ENCODE peak calls at places on chromosomes 7 and 10, in ten cellular contexts. One of them, this sample, is unnamed.

GRCh38 chr10:122170802-122171201 is 100.3 kb upstream of the BTBD16 start:
- DNase-seq in sigmoid colon: no peak
- DNase-seq in WERI-Rb-1: no peak
- DNase-seq in body of pancreas: no peak
- DNase-seq in heart left ventricle: no peak
- DNase-seq in upper lobe of right lung: no peak
- DNase-seq in neuronal stem cell: no peak
- DNase-seq in IMR-90: no peak
- DNase-seq in adrenal gland: no peak
- DNase-seq in neural progenitor cell: peak; percentile 80
- DNase-seq in this sample: no peak

GRCh38 chr7:76340617-76341131 is 18.1 kb downstream of the YWHAG start:
- DNase-seq in sigmoid colon: peak; percentile 46
- DNase-seq in neural progenitor cell: no peak
- DNase-seq in adrenal gland: no peak
- DNase-seq in upper lobe of right lung: no peak
- DNase-seq in IMR-90: peak; percentile 92
- DNase-seq in WERI-Rb-1: no peak
- DNase-seq in body of pancreas: no peak
- DNase-seq in neuronal stem cell: no peak
- DNase-seq in heart left ventricle: no peak
- DNase-seq in this sample: no peak

GRCh38 chr7:155001756-155002410 is 1.0 kb downstream of the PAXIP1 start:
- DNase-seq in WERI-Rb-1: peak; percentile 17
- DNase-seq in IMR-90: no peak
- DNase-seq in sigmoid colon: no peak
- DNase-seq in neuronal stem cell: no peak
- DNase-seq in adrenal gland: no peak
- DNase-seq in heart left ventricle: no peak
- DNase-seq in upper lobe of right lung: no peak
- DNase-seq in neural progenitor cell: no peak
- DNase-seq in body of pancreas: no peak
- DNase-seq in this sample: peak; percentile 23

GRCh38 chr10:32095116-32095733 is 39.0 kb upstream of the KIF5B start:
- DNase-seq in body of pancreas: no peak
- DNase-seq in IMR-90: no peak
- DNase-seq in neuronal stem cell: no peak
- DNase-seq in adrenal gland: no peak
- DNase-seq in sigmoid colon: no peak
- DNase-seq in upper lobe of right lung: no peak
- DNase-seq in WERI-Rb-1: no peak
- DNase-seq in neural progenitor cell: no peak
- DNase-seq in heart left ventricle: no peak
- DNase-seq in this sample: no peak

GRCh38 chr10:17805921-17806577 is 3.1 kb upstream of the MRC1 start:
- DNase-seq in upper lobe of right lung: no peak
- DNase-seq in adrenal gland: no peak
- DNase-seq in body of pancreas: peak; percentile 49
- DNase-seq in neuronal stem cell: no peak
- DNase-seq in heart left ventricle: no peak
- DNase-seq in WERI-Rb-1: peak; percentile 48
- DNase-seq in sigmoid colon: no peak
- DNase-seq in neural progenitor cell: peak; percentile 21
- DNase-seq in IMR-90: no peak
- DNase-seq in this sample: peak; percentile 1

GRCh38 chr7:20735346-20736065 is 51.2 kb downstream of the SP8 start:
- DNase-seq in heart left ventricle: no peak
- DNase-seq in IMR-90: no peak
- DNase-seq in sigmoid colon: no peak
- DNase-seq in upper lobe of right lung: no peak
- DNase-seq in neuronal stem cell: no peak
- DNase-seq in body of pancreas: no peak
- DNase-seq in neural progenitor cell: no peak
- DNase-seq in adrenal gland: no peak
- DNase-seq in WERI-Rb-1: no peak
- DNase-seq in this sample: no peak

GRCh38 chr10:119898577-119898976 is 6.0 kb downstream of the SEC23IP start:
- DNase-seq in neural progenitor cell: no peak
- DNase-seq in heart left ventricle: no peak
- DNase-seq in adrenal gland: no peak
- DNase-seq in neuronal stem cell: no peak
- DNase-seq in WERI-Rb-1: no peak
- DNase-seq in IMR-90: no peak
- DNase-seq in upper lobe of right lung: no peak
- DNase-seq in body of pancreas: no peak
- DNase-seq in sigmoid colon: no peak
- DNase-seq in this sample: no peak

GRCh38 chr7:26192485-26193087 is 8.0 kb downstream of the HNRNPA2B1 start:
- DNase-seq in body of pancreas: no peak
- DNase-seq in neural progenitor cell: no peak
- DNase-seq in sigmoid colon: no peak
- DNase-seq in WERI-Rb-1: no peak
- DNase-seq in IMR-90: no peak
- DNase-seq in heart left ventricle: no peak
- DNase-seq in adrenal gland: no peak
- DNase-seq in upper lobe of right lung: no peak
- DNase-seq in neuronal stem cell: no peak
- DNase-seq in this sample: no peak

GRCh38 chr10:131142446-131143380 is 168.8 kb downstream of the TCERG1L start:
- DNase-seq in WERI-Rb-1: no peak
- DNase-seq in sigmoid colon: no peak
- DNase-seq in body of pancreas: no peak
- DNase-seq in upper lobe of right lung: peak; percentile 37
- DNase-seq in adrenal gland: no peak
- DNase-seq in IMR-90: no peak
- DNase-seq in neuronal stem cell: no peak
- DNase-seq in neural progenitor cell: no peak
- DNase-seq in heart left ventricle: peak; percentile 11
- DNase-seq in this sample: no peak

GRCh38 chr10:62554632-62555199 is 180.5 kb downstream of the ZNF365 start:
- DNase-seq in WERI-Rb-1: peak; percentile 50
- DNase-seq in neural progenitor cell: peak; percentile 63
- DNase-seq in IMR-90: peak; percentile 52
- DNase-seq in sigmoid colon: no peak
- DNase-seq in neuronal stem cell: peak; percentile 14
- DNase-seq in heart left ventricle: no peak
- DNase-seq in adrenal gland: no peak
- DNase-seq in body of pancreas: peak; percentile 20
- DNase-seq in upper lobe of right lung: no peak
- DNase-seq in this sample: peak; percentile 25

GRCh38 chr10:10223129-10223528 is 794.5 kb upstream of the CELF2 start:
- DNase-seq in neuronal stem cell: no peak
- DNase-seq in WERI-Rb-1: no peak
- DNase-seq in body of pancreas: no peak
- DNase-seq in IMR-90: no peak
- DNase-seq in adrenal gland: no peak
- DNase-seq in sigmoid colon: no peak
- DNase-seq in upper lobe of right lung: no peak
- DNase-seq in neural progenitor cell: no peak
- DNase-seq in heart left ventricle: no peak
- DNase-seq in this sample: no peak

GRCh38 chr7:78386520-78386919 is 587.9 kb downstream of the PHTF2 start:
- DNase-seq in neural progenitor cell: no peak
- DNase-seq in adrenal gland: no peak
- DNase-seq in IMR-90: no peak
- DNase-seq in upper lobe of right lung: no peak
- DNase-seq in neuronal stem cell: no peak
- DNase-seq in heart left ventricle: no peak
- DNase-seq in body of pancreas: no peak
- DNase-seq in WERI-Rb-1: no peak
- DNase-seq in sigmoid colon: no peak
- DNase-seq in this sample: no peak

GRCh38 chr7:70238171-70238575 is 639.9 kb downstream of the AUTS2 start:
- DNase-seq in heart left ventricle: no peak
- DNase-seq in neural progenitor cell: peak; percentile 15
- DNase-seq in body of pancreas: no peak
- DNase-seq in sigmoid colon: no peak
- DNase-seq in adrenal gland: no peak
- DNase-seq in WERI-Rb-1: peak; percentile 79
- DNase-seq in IMR-90: no peak
- DNase-seq in upper lobe of right lung: no peak
- DNase-seq in neuronal stem cell: no peak
- DNase-seq in this sample: no peak

GRCh38 chr10:89301231-89301630 is 615 bp upstream of the IFIT2 start:
- DNase-seq in adrenal gland: peak; percentile 52
- DNase-seq in body of pancreas: peak; percentile 52
- DNase-seq in WERI-Rb-1: no peak
- DNase-seq in neuronal stem cell: no peak
- DNase-seq in sigmoid colon: no peak
- DNase-seq in IMR-90: peak; percentile 43
- DNase-seq in neural progenitor cell: no peak
- DNase-seq in upper lobe of right lung: no peak
- DNase-seq in heart left ventricle: peak; percentile 43
- DNase-seq in this sample: no peak

GRCh38 chr10:89306019-89306418 is 4.2 kb downstream of the IFIT2 start:
- DNase-seq in sigmoid colon: no peak
- DNase-seq in upper lobe of right lung: no peak
- DNase-seq in neural progenitor cell: no peak
- DNase-seq in adrenal gland: no peak
- DNase-seq in neuronal stem cell: no peak
- DNase-seq in WERI-Rb-1: no peak
- DNase-seq in body of pancreas: no peak
- DNase-seq in IMR-90: no peak
- DNase-seq in heart left ventricle: no peak
- DNase-seq in this sample: no peak

GRCh38 chr10:89301721-89302445 is at the start of gene IFIT2:
- DNase-seq in neuronal stem cell: no peak
- DNase-seq in WERI-Rb-1: no peak
- DNase-seq in upper lobe of right lung: no peak
- DNase-seq in adrenal gland: peak; percentile 51
- DNase-seq in sigmoid colon: no peak
- DNase-seq in body of pancreas: peak; percentile 55
- DNase-seq in neural progenitor cell: no peak
- DNase-seq in heart left ventricle: peak; percentile 35
- DNase-seq in IMR-90: peak; percentile 80
- DNase-seq in this sample: peak; percentile 64

GRCh38 chr10:89302628-89303027 is 782 bp downstream of the IFIT2 start:
- DNase-seq in body of pancreas: no peak
- DNase-seq in WERI-Rb-1: no peak
- DNase-seq in adrenal gland: no peak
- DNase-seq in heart left ventricle: no peak
- DNase-seq in neural progenitor cell: no peak
- DNase-seq in neuronal stem cell: no peak
- DNase-seq in sigmoid colon: no peak
- DNase-seq in IMR-90: no peak
- DNase-seq in upper lobe of right lung: no peak
- DNase-seq in this sample: no peak

DNA sequence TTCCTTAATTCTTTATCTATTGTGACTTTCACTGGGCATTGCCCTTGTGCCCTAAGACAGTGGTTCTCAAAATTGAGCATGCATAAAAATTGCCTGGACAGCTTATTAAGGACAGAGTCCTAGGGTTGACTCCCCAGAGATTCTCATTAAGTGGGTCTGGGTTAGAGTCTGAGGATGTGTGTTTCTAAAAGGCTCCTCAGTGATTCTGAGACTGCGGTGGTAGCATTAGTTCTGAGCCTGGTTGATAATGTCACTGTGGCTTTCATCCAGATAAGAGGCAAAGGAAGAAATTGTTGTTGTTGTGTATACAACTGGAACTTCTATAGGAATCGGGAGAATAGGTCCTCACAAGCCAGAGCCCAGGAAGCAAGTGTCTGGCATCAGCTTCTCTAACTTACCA is 1.3 kb downstream of the IFIT2 start:
- DNase-seq in heart left ventricle: no peak
- DNase-seq in IMR-90: no peak
- DNase-seq in adrenal gland: no peak
- DNase-seq in neuronal stem cell: no peak
- DNase-seq in WERI-Rb-1: no peak
- DNase-seq in sigmoid colon: no peak
- DNase-seq in upper lobe of right lung: no peak
- DNase-seq in body of pancreas: no peak
- DNase-seq in neural progenitor cell: no peak
- DNase-seq in this sample: no peak
- H3K27ac ChIP-seq in heart left ventricle: peak overlapping the region; percentile 91
- H3K27ac ChIP-seq in IMR-90: no peak overlapping the region
- H3K27ac ChIP-seq in adrenal gland: no peak overlapping the region
- H3K27ac ChIP-seq in neuronal stem cell: no peak overlapping the region
- H3K27ac ChIP-seq in WERI-Rb-1: no peak overlapping the region
- H3K27ac ChIP-seq in sigmoid colon: peak overlapping the region; percentile 85
- H3K27ac ChIP-seq in upper lobe of right lung: peak overlapping the region; percentile 96
- H3K27ac ChIP-seq in body of pancreas: no peak overlapping the region
- H3K27ac ChIP-seq in neural progenitor cell: no peak overlapping the region
- H3K27ac ChIP-seq in this sample: peak overlapping the region; percentile 75

GRCh38 chr10:126041804-126042231 is 145.5 kb downstream of the FANK1 start:
- DNase-seq in neural progenitor cell: peak; percentile 81
- DNase-seq in heart left ventricle: peak; percentile 92
- DNase-seq in adrenal gland: peak; percentile 94
- DNase-seq in body of pancreas: peak; percentile 95
- DNase-seq in IMR-90: peak; percentile 43
- DNase-seq in sigmoid colon: peak; percentile 84
- DNase-seq in upper lobe of right lung: peak; percentile 88
- DNase-seq in WERI-Rb-1: peak; percentile 52
- DNase-seq in neuronal stem cell: peak; percentile 72
- DNase-seq in this sample: peak; percentile 81
- H3K4me3 ChIP-seq in neural progenitor cell: no peak overlapping the region
- H3K4me3 ChIP-seq in heart left ventricle: no peak overlapping the region
- H3K4me3 ChIP-seq in adrenal gland: no peak overlapping the region
- H3K4me3 ChIP-seq in body of pancreas: no peak overlapping the region
- H3K4me3 ChIP-seq in IMR-90: no peak overlapping the region
- H3K4me3 ChIP-seq in sigmoid colon: no peak overlapping the region
- H3K4me3 ChIP-seq in upper lobe of right lung: no peak overlapping the region
- H3K4me3 ChIP-seq in WERI-Rb-1: no peak overlapping the region
- H3K4me3 ChIP-seq in neuronal stem cell: no peak overlapping the region
- H3K4me3 ChIP-seq in this sample: no peak overlapping the region

DNA sequence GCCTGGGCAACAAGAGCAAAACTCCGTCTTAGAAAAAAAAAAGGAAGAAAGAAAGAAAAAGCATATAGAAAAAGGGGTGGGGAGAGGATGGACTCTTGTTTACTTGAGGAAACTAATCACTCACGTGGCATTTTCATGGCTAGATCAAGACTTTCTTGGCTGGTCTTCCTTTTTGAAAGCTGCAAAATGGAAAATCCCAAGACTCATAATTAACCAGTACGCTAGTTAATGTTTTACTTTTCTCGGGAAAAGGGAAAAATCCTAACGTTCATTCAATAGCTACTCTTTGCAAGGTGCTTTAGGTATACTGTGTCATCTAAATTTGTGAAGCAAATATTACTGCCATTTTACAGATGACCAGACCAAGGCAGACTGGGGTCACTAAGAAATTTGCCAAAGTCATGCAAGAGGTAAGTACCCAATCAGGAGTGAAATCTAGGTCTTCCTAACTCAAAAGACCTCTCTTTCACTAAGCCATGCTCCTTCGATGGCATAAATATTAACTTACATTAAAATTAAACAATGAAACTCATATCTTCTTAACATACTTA is 24.4 kb downstream of the NAPEPLD start:
- DNase-seq in IMR-90: no peak
- DNase-seq in neuronal stem cell: no peak
- DNase-seq in body of pancreas: no peak
- DNase-seq in upper lobe of right lung: no peak
- DNase-seq in adrenal gland: no peak
- DNase-seq in sigmoid colon: no peak
- DNase-seq in heart left ventricle: no peak
- DNase-seq in neural progenitor cell: no peak
- DNase-seq in WERI-Rb-1: no peak
- DNase-seq in this sample: no peak
- H3K36me3 ChIP-seq in IMR-90: peaks cover 13% of the 10 kb centered on the region
- H3K36me3 ChIP-seq in neuronal stem cell: peaks cover 10% of the 10 kb centered on the region
- H3K36me3 ChIP-seq in body of pancreas: peaks cover 6% of the 10 kb centered on the region
- H3K36me3 ChIP-seq in upper lobe of right lung: peaks cover 37% of the 10 kb centered on the region
- H3K36me3 ChIP-seq in adrenal gland: peaks cover 9% of the 10 kb centered on the region
- H3K36me3 ChIP-seq in sigmoid colon: no peaks in the 10 kb centered on the region
- H3K36me3 ChIP-seq in heart left ventricle: peaks cover 21% of the 10 kb centered on the region
- H3K36me3 ChIP-seq in neural progenitor cell: peaks cover 3% of the 10 kb centered on the region
- H3K36me3 ChIP-seq in WERI-Rb-1: peaks cover 31% of the 10 kb centered on the region
- H3K36me3 ChIP-seq in this sample: peaks cover 6% of the 10 kb centered on the region

GRCh38 chr10:87700031-87700796 is 40.5 kb downstream of the PAPSS2 start:
- DNase-seq in neuronal stem cell: no peak
- DNase-seq in WERI-Rb-1: no peak
- DNase-seq in sigmoid colon: no peak
- DNase-seq in neural progenitor cell: no peak
- DNase-seq in IMR-90: peak; percentile 74
- DNase-seq in body of pancreas: no peak
- DNase-seq in heart left ventricle: no peak
- DNase-seq in upper lobe of right lung: no peak
- DNase-seq in adrenal gland: peak; percentile 17
- DNase-seq in this sample: no peak
- H3K27ac ChIP-seq in neuronal stem cell: no peak overlapping the region
- H3K27ac ChIP-seq in WERI-Rb-1: no peak overlapping the region
- H3K27ac ChIP-seq in sigmoid colon: peak overlapping the region; percentile 27
- H3K27ac ChIP-seq in neural progenitor cell: no peak overlapping the region
- H3K27ac ChIP-seq in IMR-90: peak overlapping the region; percentile 57
- H3K27ac ChIP-seq in body of pancreas: no peak overlapping the region
- H3K27ac ChIP-seq in heart left ventricle: no peak overlapping the region
- H3K27ac ChIP-seq in upper lobe of right lung: no peak overlapping the region
- H3K27ac ChIP-seq in adrenal gland: peak overlapping the region; percentile 88
- H3K27ac ChIP-seq in this sample: no peak overlapping the region

This sample was measured in CD4-positive, alpha-beta memory T cell.